ENCODE peak calls at places on chromosomes 4 and X, in four cellular contexts. E is NCI-H510A; N is CD8-positive, alpha-beta memory T cell; W is neural crest cell. V is an unnamed sample.

GRCh38 chr4:37392540-37393255 is 148.2 kb downstream of the NWD2 start:
- DNase-seq in E (no peak), N (no peak), W (peak; percentile 20), V (no peak)

GRCh38 chr4:7381221-7381889 is 53.4 kb downstream of the PSAPL1 start:
- DNase-seq in E (no peak), N (no peak), W (no peak), V (no peak)

GRCh38 chrX:46545111-46546005 is at the start of gene ZNF674:
- DNase-seq in E (peak; percentile 81), N (peak; percentile 93), W (peak; percentile 83), V (peak; percentile 59)

GRCh38 chr4:5995901-5996623 is 22.2 kb downstream of the C4orf50 start:
- DNase-seq in E (no peak), N (no peak), W (no peak), V (peak; percentile 26)

GRCh38 chr4:148415500-148415899 is 26.7 kb downstream of the NR3C2 start:
- DNase-seq in E (no peak), N (no peak), W (no peak), V (no peak)

GRCh38 chrX:153621949-153622598 is 23.1 kb upstream of the CCNQ start:
- DNase-seq in E (no peak), N (no peak), W (no peak), V (no peak)

GRCh38 chr4:122548886-122549630 is 71.8 kb downstream of the IL21 start:
- DNase-seq in E (no peak), N (no peak), W (no peak), V (no peak)

GRCh38 chr4:55925235-55925634 is 23.5 kb upstream of the CEP135 start:
- DNase-seq in E (no peak), N (no peak), W (no peak), V (no peak)

GRCh38 chrX:135982860-135983259 is 2.4 kb upstream of the SLC9A6 start:
- DNase-seq in E (no peak), N (no peak), W (no peak), V (no peak)

GRCh38 chrX:9646471-9647038 is 119.1 kb downstream of the GPR143 start:
- DNase-seq in E (no peak), N (no peak), W (no peak), V (no peak)

GRCh38 chr4:53714377-53715140 is 123.3 kb upstream of the LNX1 start:
- DNase-seq in E (no peak), N (no peak), W (no peak), V (no peak)

GRCh38 chr4:22597471-22597870 is 81.6 kb upstream of the ADGRA3 start:
- DNase-seq in E (no peak), N (no peak), W (no peak), V (no peak)

GRCh38 chr4:113328514-113328913 is 279.1 kb downstream of the ANK2 start:
- DNase-seq in E (no peak), N (no peak), W (no peak), V (no peak)

V was measured in GM19239.